ENCODE peak calls at places on chromosomes 6 and 20, in five cellular contexts. S is testis, Z is breast epithelium, X is GM12878, T is MM.1S. L is an unnamed sample. For H3K27me3 and H3K9me3, the result is how much of the 10 kb centered on the place peaks cover.

GRCh38 chr6:2132416-2132815 is 113.0 kb downstream of the GMDS start:
- DNase-seq in S (no peak), X (no peak), Z (no peak), T (no peak), L (no peak)

GRCh38 chr6:112780498-112781096 is 433.5 kb downstream of the RFPL4B start:
- DNase-seq in T (peak), S (peak), X (peak), Z (peak), L (peak)

GRCh38 chr20:50038574-50038991 is 55.8 kb downstream of the SNAI1 start:
- DNase-seq in Z (no peak), X (no peak), S (no peak), T (no peak), L (no peak)

GRCh38 chr20:35523298-35523888 is 6.1 kb downstream of the C20orf173 start:
- DNase-seq in X (no peak), S (no peak), T (no peak), Z (no peak), L (peak)

GRCh38 chr6:44253307-44254101 is 3.8 kb downstream of the SLC35B2 start:
- DNase-seq in X (no peak), Z (no peak), T (peak), S (peak), L (peak)

GRCh38 chr6:36327226-36328009 is 9.3 kb downstream of the BNIP5 start:
- DNase-seq in S (no peak), X (no peak), T (no peak), Z (no peak), L (no peak)

GRCh38 chr20:53513168-53513488 is 80.5 kb downstream of the ZNF217 start:
- DNase-seq in X (no peak), T (no peak), Z (no peak), S (no peak), L (no peak)

GRCh38 chr6:37538107-37538506 is 38.4 kb upstream of the CCDC167 start:
- DNase-seq in S (no peak), X (no peak), T (no peak), Z (no peak), L (peak)

GRCh38 chr20:14470231-14470894 is 133.0 kb upstream of the FLRT3 start:
- DNase-seq in Z (no peak), T (no peak), S (no peak), X (no peak), L (no peak)

GRCh38 chr20:29878281-29878741 is 1379.2 kb upstream of the DEFB115 start:
- DNase-seq in Z (no peak), S (peak), T (no peak), X (no peak), L (peak)

GRCh38 chr6:491233-491632 is 99.7 kb downstream of the IRF4 start:
- DNase-seq in T (no peak), X (no peak), S (no peak), Z (no peak), L (no peak)

GRCh38 chr20:39706089-39706721 is 744.1 kb downstream of the DHX35 start:
- DNase-seq in T (no peak), X (no peak), S (peak), Z (no peak), L (no peak)

GRCh38 chr20:25296094-25297093 is 48.5 kb downstream of the PYGB start:
- DNase-seq in T (peak), X (no peak), Z (no peak), S (peak), L (peak)

GRCh38 chr6:116375262-116375661 is 4.5 kb downstream of the DSE start:
- DNase-seq in T (no peak), S (no peak), Z (no peak), X (no peak), L (no peak)

GRCh38 chr20:50693001-50693400 is 1.7 kb upstream of the RIPOR3 start:
- DNase-seq in T (no peak), S (no peak), Z (no peak), X (no peak), L (no peak)

GRCh38 chr20:22559711-22560305 is 24.6 kb downstream of the FOXA2 start:
- DNase-seq in Z (no peak), S (no peak), T (no peak), X (no peak), L (no peak)

GRCh38 chr20:22563062-22563965 is 21.1 kb downstream of the FOXA2 start:
- DNase-seq in X (no peak), S (no peak), T (no peak), Z (no peak), L (no peak)

GRCh38 chr20:22562620-22563019 is 21.8 kb downstream of the FOXA2 start:
- DNase-seq in S (no peak), Z (no peak), T (no peak), X (no peak), L (no peak)

GRCh38 chr20:22561965-22562581 is 22.3 kb downstream of the FOXA2 start:
- DNase-seq in Z (no peak), T (no peak), S (no peak), X (no peak), L (no peak)

GRCh38 chr20:22560817-22561216 is 23.6 kb downstream of the FOXA2 start:
- DNase-seq in S (no peak), Z (no peak), T (no peak), X (no peak), L (no peak)
- H3K27me3 ChIP-seq in S (under half), Z (half or more), T (under half), X (under half), L (half or more)

GRCh38 chr6:149965191-149966020 is 1.7 kb downstream of the ULBP1 start:
- DNase-seq in Z (no peak), X (no peak), T (no peak), S (no peak), L (no peak)
- H3K4me3 ChIP-seq in Z (peak), X (no peak), T (no peak), S (peak), L (no peak)

GRCh38 chr6:160089534-160089897 is 32.1 kb upstream of the SLC22A1 start:
- DNase-seq in Z (no peak), S (no peak), T (no peak), X (no peak), L (no peak)
- H3K9me3 ChIP-seq in Z (under half), S (under half), T (under half), X (under half), L (under half)

DNA sequence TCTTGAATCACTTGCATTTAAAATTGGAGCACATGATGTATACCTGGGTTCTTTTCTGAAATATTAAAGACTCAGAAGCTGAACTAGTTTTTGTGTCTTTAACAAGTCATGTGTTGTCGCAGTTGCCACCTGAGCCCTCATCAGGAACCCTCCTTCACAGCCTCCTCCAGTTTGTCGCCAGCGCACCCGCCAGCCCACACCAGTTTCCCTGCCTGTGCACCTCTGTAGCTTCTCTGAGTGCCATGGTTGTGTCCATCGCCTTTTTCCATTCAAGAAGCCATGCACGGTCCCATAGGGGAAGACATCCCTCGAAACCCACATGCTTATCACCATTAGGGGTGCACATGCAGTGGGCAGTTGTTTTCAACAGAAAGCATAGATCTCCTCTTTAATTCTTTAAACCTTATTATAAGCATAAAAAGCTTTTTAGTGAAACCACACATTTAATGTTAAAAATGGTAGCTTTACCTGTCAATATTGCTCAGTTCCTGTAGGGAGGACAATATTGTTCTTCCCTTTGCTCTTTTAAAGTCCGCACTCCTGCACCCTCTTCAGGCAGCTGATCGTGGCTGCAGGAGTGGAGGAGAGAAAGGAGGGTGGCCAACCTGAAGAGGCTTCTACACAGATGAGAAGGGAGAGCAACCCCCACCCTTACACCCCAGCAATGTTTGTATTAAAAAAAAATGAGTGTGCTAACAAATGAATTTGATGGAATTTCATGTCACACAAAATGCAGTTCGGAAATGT is 121.9 kb downstream of the CFAP61 start:
- DNase-seq in S (no peak), X (no peak), T (no peak), Z (no peak), L (no peak)
- H3K27me3 ChIP-seq in S (under half), X (under half), T (under half), Z (under half), L (under half)

GRCh38 chr6:22830463-22830862 is 261.1 kb downstream of the HDGFL1 start:
- DNase-seq in T (no peak), Z (no peak), S (no peak), X (no peak), L (no peak)

GRCh38 chr6:22826961-22827360 is 257.6 kb downstream of the HDGFL1 start:
- DNase-seq in S (no peak), Z (no peak), T (no peak), X (no peak), L (no peak)

GRCh38 chr6:22829070-22829469 is 259.7 kb downstream of the HDGFL1 start:
- DNase-seq in S (no peak), Z (no peak), T (no peak), X (no peak), L (no peak)

GRCh38 chr6:22827760-22828159 is 258.4 kb downstream of the HDGFL1 start:
- DNase-seq in Z (no peak), T (no peak), X (no peak), S (no peak), L (no peak)

DNA sequence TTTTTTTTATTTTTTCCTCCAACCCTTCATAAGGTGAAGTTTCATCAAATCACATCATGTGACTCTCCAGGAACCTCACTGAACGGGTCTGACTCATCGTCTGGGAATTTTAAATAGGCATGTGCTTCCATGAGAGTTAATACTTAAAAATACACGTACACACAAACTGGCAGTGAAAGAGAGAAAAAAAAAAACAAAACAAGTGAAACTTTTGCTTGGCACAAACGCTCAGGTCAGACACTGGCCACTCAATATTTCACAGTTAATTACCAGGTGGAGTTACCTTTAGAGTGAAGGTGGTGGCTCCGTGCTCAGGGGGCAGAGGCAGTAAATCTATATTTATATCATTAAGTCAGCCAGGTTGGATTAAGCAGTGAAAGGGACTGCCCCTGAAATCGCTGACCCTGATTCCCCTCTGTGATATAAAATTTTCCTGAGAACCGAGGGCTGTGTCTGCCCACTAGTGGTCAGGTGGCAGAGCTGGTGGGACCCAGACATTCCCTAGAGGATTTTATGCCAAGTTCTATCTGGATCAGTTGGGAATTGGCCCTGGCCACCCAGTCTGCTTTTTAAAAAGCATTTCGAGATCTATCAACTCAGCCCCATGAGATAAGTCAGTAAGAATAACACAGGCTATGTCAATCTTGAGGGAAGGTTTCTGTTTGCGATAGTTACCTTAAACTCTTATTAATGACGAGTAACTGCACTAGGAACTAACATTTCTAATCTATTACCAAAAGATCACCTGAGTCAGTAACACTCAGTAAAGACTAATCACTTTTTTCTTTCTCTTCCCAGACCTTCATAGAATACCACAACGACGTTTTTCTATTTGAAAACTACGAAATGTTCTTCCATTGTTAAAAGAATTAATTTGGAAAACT is 259.1 kb downstream of the HDGFL1 start:
- DNase-seq in X (no peak), T (no peak), S (peak), Z (peak), L (peak)
- H3K4me3 ChIP-seq in X (no peak), T (no peak), S (no peak), Z (peak), L (no peak)

GRCh38 chr6:129801909-129802308 is 59.2 kb downstream of the TMEM244 start:
- DNase-seq in T (no peak), Z (peak), S (no peak), X (no peak), L (no peak)
- H3K9me3 ChIP-seq in T (under half), Z (under half), S (under half), X (under half), L (under half)

GRCh38 chr6:22884441-22884840 is 315.1 kb downstream of the HDGFL1 start:
- DNase-seq in T (no peak), X (no peak), S (no peak), Z (no peak), L (no peak)
- H3K27me3 ChIP-seq in T (under half), X (under half), S (under half), Z (under half), L (under half)

DNA sequence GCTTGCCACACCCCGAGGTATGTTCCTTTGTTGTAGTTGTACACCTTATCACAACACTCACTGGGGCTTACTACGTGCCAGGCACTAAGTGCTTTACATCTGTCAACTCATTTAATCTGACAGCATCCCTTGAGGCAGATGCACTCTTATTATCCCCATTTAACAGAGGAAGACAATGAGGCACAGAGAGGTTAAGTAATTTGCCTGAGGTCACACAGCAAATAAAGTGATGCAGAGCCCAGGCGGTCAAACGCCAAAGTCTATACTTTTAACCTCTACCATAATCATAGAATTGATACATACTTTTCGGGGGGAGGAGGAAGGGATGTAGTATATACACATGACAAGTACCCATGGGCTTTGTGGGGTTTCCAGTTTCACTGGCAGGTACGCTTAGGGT is 37.7 kb downstream of the MDFI start:
- DNase-seq in T (no peak), Z (no peak), X (no peak), S (no peak), L (no peak)
- H3K4me3 ChIP-seq in T (no peak), Z (no peak), X (no peak), S (no peak), L (peak)

GRCh38 chr6:168376811-168377480 is 57.4 kb upstream of the DACT2 start:
- DNase-seq in S (no peak), Z (no peak), X (no peak), T (no peak), L (no peak)

GRCh38 chr6:168377481-168377850 is 57.9 kb upstream of the DACT2 start:
- DNase-seq in S (peak), Z (no peak), X (no peak), T (no peak), L (no peak)

GRCh38 chr6:168376120-168376519 is 56.5 kb upstream of the DACT2 start:
- DNase-seq in Z (no peak), T (no peak), X (no peak), S (no peak), L (no peak)

GRCh38 chr6:168380956-168381605 is 59.9 kb upstream of the SMOC2 start:
- DNase-seq in S (no peak), Z (no peak), T (no peak), X (no peak), L (no peak)

DNA sequence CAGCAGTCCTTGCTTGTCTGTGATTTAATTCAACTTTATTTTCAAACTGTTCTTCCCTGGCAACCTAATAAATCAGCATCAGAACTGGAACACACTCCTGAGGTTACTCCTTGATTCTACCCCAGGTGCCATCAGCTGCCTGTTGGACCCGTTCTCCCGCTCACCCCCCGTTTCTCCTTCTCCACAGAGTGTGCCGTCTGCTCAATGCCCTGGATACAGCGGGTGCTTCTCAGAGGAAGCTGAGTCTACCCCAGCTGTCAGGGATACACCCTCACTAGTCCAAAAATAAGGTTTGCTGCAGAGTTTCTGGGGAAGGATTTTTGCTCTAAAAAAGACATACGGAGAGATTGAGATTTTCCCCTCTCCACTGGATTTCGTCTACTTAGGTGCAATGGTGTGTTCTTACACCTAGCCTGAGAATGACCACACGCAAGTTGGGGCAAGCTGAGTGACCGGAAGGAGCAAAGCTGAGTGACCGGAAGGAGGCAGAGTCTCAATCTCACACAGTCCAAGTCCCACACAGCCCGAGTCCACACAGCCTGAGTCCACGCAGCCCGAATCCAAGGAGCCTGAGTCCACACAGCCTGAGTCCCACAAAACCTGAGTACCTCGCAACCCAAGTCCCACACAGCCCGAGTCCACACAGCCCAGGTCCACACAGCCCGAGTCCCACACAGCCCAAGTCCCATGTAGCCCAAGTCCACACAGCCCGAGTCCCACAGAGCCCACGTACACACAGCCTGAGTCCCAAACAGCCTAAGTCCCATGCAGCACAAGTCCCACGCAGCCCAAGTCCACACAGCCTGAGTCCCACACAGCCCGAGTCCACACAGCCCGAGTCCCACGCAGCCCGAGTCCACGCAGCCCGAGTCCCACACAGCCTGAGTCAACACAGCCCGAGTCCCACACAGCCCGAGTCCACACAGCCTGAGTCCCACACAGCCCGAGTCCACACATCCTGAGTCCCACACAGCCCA is 58.6 kb upstream of the DACT2 start:
- DNase-seq in X (no peak), Z (no peak), S (no peak), T (no peak), L (no peak)
- H3K9me3 ChIP-seq in X (under half), Z (under half), S (under half), T (under half), L (under half)

GRCh38 chr20:3436864-3437574 is 29.6 kb upstream of the DNAAF9 start:
- DNase-seq in Z (no peak), T (no peak), X (no peak), S (no peak), L (no peak)
- H3K27me3 ChIP-seq in Z (under half), T (under half), X (under half), S (under half), L (under half)